ENCODE peak calls at places on chromosomes 5 and 9, in five cellular contexts. X, A, K, P and E are unnamed samples.

GRCh38 chr5:77893225-77893860 is 117.2 kb upstream of the TBCA start:
- DNase-seq in X (peak), A (no peak), K (no peak), P (no peak), E (no peak)

GRCh38 chr5:35308391-35308790 is 78.1 kb upstream of the PRLR start:
- DNase-seq in X (no peak), A (peak), K (no peak), P (no peak), E (no peak)

GRCh38 chr5:59484618-59485017 is 408.9 kb downstream of the PDE4D start:
- DNase-seq in X (no peak), A (no peak), K (no peak), P (no peak), E (no peak)

GRCh38 chr5:176870110-176870591 is 29.0 kb downstream of the HK3 start:
- DNase-seq in X (peak), A (no peak), K (no peak), P (no peak), E (no peak)

GRCh38 chr9:75591972-75592371 is 298.5 kb upstream of the PCSK5 start:
- DNase-seq in X (no peak), A (no peak), K (no peak), P (no peak), E (no peak)

GRCh38 chr9:93205045-93205768 is 21.3 kb downstream of the WNK2 start:
- DNase-seq in X (peak), A (peak), K (no peak), P (no peak), E (no peak)

GRCh38 chr5:33931136-33931535 is 5.0 kb upstream of the RXFP3 start:
- DNase-seq in X (no peak), A (no peak), K (no peak), P (no peak), E (no peak)

GRCh38 chr5:38595149-38595725 is 38.8 kb upstream of the LIFR start:
- DNase-seq in X (peak), A (no peak), K (no peak), P (no peak), E (no peak)

GRCh38 chr9:79061766-79062165 is 510.0 kb upstream of the TLE4 start:
- DNase-seq in X (no peak), A (no peak), K (no peak), P (no peak), E (no peak)

GRCh38 chr9:136152931-136153330 is 34.3 kb upstream of the TMEM250 start:
- DNase-seq in X (no peak), A (no peak), K (no peak), P (no peak), E (no peak)

GRCh38 chr5:40479939-40480338 is 199.8 kb upstream of the PTGER4 start:
- DNase-seq in X (no peak), A (no peak), K (no peak), P (no peak), E (no peak)